ENCODE peak calls at places on chromosomes 6 and 20, in six cellular contexts. One of them, this sample, is unnamed.

GRCh38 chr6:16644540-16645250 is 116.6 kb downstream of the ATXN1 start:
- DNase-seq in stimulated activated CD8-positive, alpha-beta memory T cell treated with anti-CD3 and anti-CD28 coated beads, Interleukin-2, amount 100 ng/mL, for 1 hour: no peak
- DNase-seq in activated T-cell treated with anti-CD3 and anti-CD28 coated beads, Interleukin-2, amount 50 U/mL, for 48 hours: no peak
- DNase-seq in OCI-LY7: no peak
- DNase-seq in H4: no peak
- DNase-seq in KBM-7: no peak
- DNase-seq in this sample: no peak

GRCh38 chr6:165876568-165876967 is 213.5 kb upstream of the PDE10A start:
- DNase-seq in KBM-7: no peak
- DNase-seq in OCI-LY7: no peak
- DNase-seq in stimulated activated CD8-positive, alpha-beta memory T cell treated with anti-CD3 and anti-CD28 coated beads, Interleukin-2, amount 100 ng/mL, for 1 hour: no peak
- DNase-seq in activated T-cell treated with anti-CD3 and anti-CD28 coated beads, Interleukin-2, amount 50 U/mL, for 48 hours: no peak
- DNase-seq in H4: no peak
- DNase-seq in this sample: peak

GRCh38 chr6:35142578-35142977 is 1.4 kb upstream of the TCP11 start:
- DNase-seq in activated T-cell treated with anti-CD3 and anti-CD28 coated beads, Interleukin-2, amount 50 U/mL, for 48 hours: no peak
- DNase-seq in KBM-7: peak
- DNase-seq in OCI-LY7: no peak
- DNase-seq in stimulated activated CD8-positive, alpha-beta memory T cell treated with anti-CD3 and anti-CD28 coated beads, Interleukin-2, amount 100 ng/mL, for 1 hour: no peak
- DNase-seq in H4: no peak
- DNase-seq in this sample: no peak

GRCh38 chr20:63689046-63690000 is 7.1 kb upstream of the TNFRSF6B start:
- DNase-seq in activated T-cell treated with anti-CD3 and anti-CD28 coated beads, Interleukin-2, amount 50 U/mL, for 48 hours: no peak
- DNase-seq in stimulated activated CD8-positive, alpha-beta memory T cell treated with anti-CD3 and anti-CD28 coated beads, Interleukin-2, amount 100 ng/mL, for 1 hour: no peak
- DNase-seq in H4: no peak
- DNase-seq in OCI-LY7: no peak
- DNase-seq in KBM-7: no peak
- DNase-seq in this sample: no peak

GRCh38 chr20:37827605-37828004 is 75.3 kb upstream of the VSTM2L start:
- DNase-seq in stimulated activated CD8-positive, alpha-beta memory T cell treated with anti-CD3 and anti-CD28 coated beads, Interleukin-2, amount 100 ng/mL, for 1 hour: no peak
- DNase-seq in KBM-7: no peak
- DNase-seq in OCI-LY7: no peak
- DNase-seq in H4: no peak
- DNase-seq in activated T-cell treated with anti-CD3 and anti-CD28 coated beads, Interleukin-2, amount 50 U/mL, for 48 hours: no peak
- DNase-seq in this sample: no peak

GRCh38 chr20:58109918-58110635 is 118.4 kb downstream of the ANKRD60 start:
- DNase-seq in H4: no peak
- DNase-seq in KBM-7: no peak
- DNase-seq in stimulated activated CD8-positive, alpha-beta memory T cell treated with anti-CD3 and anti-CD28 coated beads, Interleukin-2, amount 100 ng/mL, for 1 hour: no peak
- DNase-seq in activated T-cell treated with anti-CD3 and anti-CD28 coated beads, Interleukin-2, amount 50 U/mL, for 48 hours: no peak
- DNase-seq in OCI-LY7: no peak
- DNase-seq in this sample: peak

GRCh38 chr20:59082981-59083380 is 40.4 kb upstream of the PRELID3B start:
- DNase-seq in stimulated activated CD8-positive, alpha-beta memory T cell treated with anti-CD3 and anti-CD28 coated beads, Interleukin-2, amount 100 ng/mL, for 1 hour: no peak
- DNase-seq in OCI-LY7: no peak
- DNase-seq in activated T-cell treated with anti-CD3 and anti-CD28 coated beads, Interleukin-2, amount 50 U/mL, for 48 hours: no peak
- DNase-seq in H4: no peak
- DNase-seq in KBM-7: no peak
- DNase-seq in this sample: no peak

GRCh38 chr6:146357578-146358340 is 185.9 kb upstream of the RAB32 start:
- DNase-seq in KBM-7: peak
- DNase-seq in H4: peak
- DNase-seq in OCI-LY7: no peak
- DNase-seq in stimulated activated CD8-positive, alpha-beta memory T cell treated with anti-CD3 and anti-CD28 coated beads, Interleukin-2, amount 100 ng/mL, for 1 hour: no peak
- DNase-seq in activated T-cell treated with anti-CD3 and anti-CD28 coated beads, Interleukin-2, amount 50 U/mL, for 48 hours: no peak
- DNase-seq in this sample: no peak

GRCh38 chr6:91480397-91480796 is 893.5 kb upstream of the MAP3K7 start:
- DNase-seq in stimulated activated CD8-positive, alpha-beta memory T cell treated with anti-CD3 and anti-CD28 coated beads, Interleukin-2, amount 100 ng/mL, for 1 hour: no peak
- DNase-seq in activated T-cell treated with anti-CD3 and anti-CD28 coated beads, Interleukin-2, amount 50 U/mL, for 48 hours: no peak
- DNase-seq in OCI-LY7: no peak
- DNase-seq in KBM-7: no peak
- DNase-seq in H4: no peak
- DNase-seq in this sample: no peak

GRCh38 chr6:7758456-7758855 is 32.6 kb downstream of the BMP6 start:
- DNase-seq in OCI-LY7: no peak
- DNase-seq in stimulated activated CD8-positive, alpha-beta memory T cell treated with anti-CD3 and anti-CD28 coated beads, Interleukin-2, amount 100 ng/mL, for 1 hour: no peak
- DNase-seq in H4: peak
- DNase-seq in activated T-cell treated with anti-CD3 and anti-CD28 coated beads, Interleukin-2, amount 50 U/mL, for 48 hours: no peak
- DNase-seq in KBM-7: no peak
- DNase-seq in this sample: no peak

GRCh38 chr20:51287628-51288413 is 254.7 kb downstream of the NFATC2 start:
- DNase-seq in H4: no peak
- DNase-seq in OCI-LY7: no peak
- DNase-seq in stimulated activated CD8-positive, alpha-beta memory T cell treated with anti-CD3 and anti-CD28 coated beads, Interleukin-2, amount 100 ng/mL, for 1 hour: no peak
- DNase-seq in KBM-7: no peak
- DNase-seq in activated T-cell treated with anti-CD3 and anti-CD28 coated beads, Interleukin-2, amount 50 U/mL, for 48 hours: no peak
- DNase-seq in this sample: no peak

GRCh38 chr6:28315628-28316027 is 20.3 kb downstream of the ZSCAN31 start:
- DNase-seq in OCI-LY7: no peak
- DNase-seq in H4: no peak
- DNase-seq in KBM-7: no peak
- DNase-seq in activated T-cell treated with anti-CD3 and anti-CD28 coated beads, Interleukin-2, amount 50 U/mL, for 48 hours: no peak
- DNase-seq in stimulated activated CD8-positive, alpha-beta memory T cell treated with anti-CD3 and anti-CD28 coated beads, Interleukin-2, amount 100 ng/mL, for 1 hour: no peak
- DNase-seq in this sample: no peak

GRCh38 chr6:96836579-96837137 is 619 bp downstream of the GPR63 start:
- DNase-seq in stimulated activated CD8-positive, alpha-beta memory T cell treated with anti-CD3 and anti-CD28 coated beads, Interleukin-2, amount 100 ng/mL, for 1 hour: no peak
- DNase-seq in activated T-cell treated with anti-CD3 and anti-CD28 coated beads, Interleukin-2, amount 50 U/mL, for 48 hours: no peak
- DNase-seq in OCI-LY7: no peak
- DNase-seq in H4: no peak
- DNase-seq in KBM-7: peak
- DNase-seq in this sample: no peak

GRCh38 chr6:76221525-76221924 is 149.1 kb upstream of the IMPG1 start:
- DNase-seq in OCI-LY7: no peak
- DNase-seq in H4: no peak
- DNase-seq in stimulated activated CD8-positive, alpha-beta memory T cell treated with anti-CD3 and anti-CD28 coated beads, Interleukin-2, amount 100 ng/mL, for 1 hour: no peak
- DNase-seq in activated T-cell treated with anti-CD3 and anti-CD28 coated beads, Interleukin-2, amount 50 U/mL, for 48 hours: no peak
- DNase-seq in KBM-7: no peak
- DNase-seq in this sample: no peak

GRCh38 chr6:140043357-140043756 is 668.9 kb upstream of the CITED2 start:
- DNase-seq in OCI-LY7: no peak
- DNase-seq in stimulated activated CD8-positive, alpha-beta memory T cell treated with anti-CD3 and anti-CD28 coated beads, Interleukin-2, amount 100 ng/mL, for 1 hour: no peak
- DNase-seq in KBM-7: peak
- DNase-seq in H4: peak
- DNase-seq in activated T-cell treated with anti-CD3 and anti-CD28 coated beads, Interleukin-2, amount 50 U/mL, for 48 hours: no peak
- DNase-seq in this sample: no peak

GRCh38 chr6:79384845-79385244 is 150.4 kb upstream of the HMGN3 start:
- DNase-seq in OCI-LY7: no peak
- DNase-seq in KBM-7: no peak
- DNase-seq in stimulated activated CD8-positive, alpha-beta memory T cell treated with anti-CD3 and anti-CD28 coated beads, Interleukin-2, amount 100 ng/mL, for 1 hour: no peak
- DNase-seq in H4: no peak
- DNase-seq in activated T-cell treated with anti-CD3 and anti-CD28 coated beads, Interleukin-2, amount 50 U/mL, for 48 hours: no peak
- DNase-seq in this sample: no peak

GRCh38 chr20:52945862-52946522 is 26.2 kb upstream of the TSHZ2 start:
- DNase-seq in activated T-cell treated with anti-CD3 and anti-CD28 coated beads, Interleukin-2, amount 50 U/mL, for 48 hours: no peak
- DNase-seq in KBM-7: no peak
- DNase-seq in H4: no peak
- DNase-seq in stimulated activated CD8-positive, alpha-beta memory T cell treated with anti-CD3 and anti-CD28 coated beads, Interleukin-2, amount 100 ng/mL, for 1 hour: no peak
- DNase-seq in OCI-LY7: no peak
- DNase-seq in this sample: no peak

GRCh38 chr6:53879608-53880007 is 84.8 kb downstream of the LRRC1 start:
- DNase-seq in KBM-7: no peak
- DNase-seq in stimulated activated CD8-positive, alpha-beta memory T cell treated with anti-CD3 and anti-CD28 coated beads, Interleukin-2, amount 100 ng/mL, for 1 hour: no peak
- DNase-seq in activated T-cell treated with anti-CD3 and anti-CD28 coated beads, Interleukin-2, amount 50 U/mL, for 48 hours: no peak
- DNase-seq in OCI-LY7: no peak
- DNase-seq in H4: no peak
- DNase-seq in this sample: no peak

GRCh38 chr6:158150701-158151100 is 17.4 kb downstream of the SERAC1 start:
- DNase-seq in KBM-7: no peak
- DNase-seq in activated T-cell treated with anti-CD3 and anti-CD28 coated beads, Interleukin-2, amount 50 U/mL, for 48 hours: no peak
- DNase-seq in H4: peak
- DNase-seq in stimulated activated CD8-positive, alpha-beta memory T cell treated with anti-CD3 and anti-CD28 coated beads, Interleukin-2, amount 100 ng/mL, for 1 hour: no peak
- DNase-seq in OCI-LY7: no peak
- DNase-seq in this sample: no peak

GRCh38 chr20:2596673-2597279 is 55.7 kb upstream of the NOP56 start:
- DNase-seq in KBM-7: peak
- DNase-seq in stimulated activated CD8-positive, alpha-beta memory T cell treated with anti-CD3 and anti-CD28 coated beads, Interleukin-2, amount 100 ng/mL, for 1 hour: no peak
- DNase-seq in OCI-LY7: no peak
- DNase-seq in H4: no peak
- DNase-seq in activated T-cell treated with anti-CD3 and anti-CD28 coated beads, Interleukin-2, amount 50 U/mL, for 48 hours: no peak
- DNase-seq in this sample: no peak

GRCh38 chr20:38181207-38181693 is 16.2 kb upstream of the TGM2 start:
- DNase-seq in stimulated activated CD8-positive, alpha-beta memory T cell treated with anti-CD3 and anti-CD28 coated beads, Interleukin-2, amount 100 ng/mL, for 1 hour: no peak
- DNase-seq in activated T-cell treated with anti-CD3 and anti-CD28 coated beads, Interleukin-2, amount 50 U/mL, for 48 hours: no peak
- DNase-seq in OCI-LY7: no peak
- DNase-seq in H4: no peak
- DNase-seq in KBM-7: no peak
- DNase-seq in this sample: no peak

This sample was measured in suprapubic skin.